ENCODE peak calls at places on chromosome 7, in six cellular contexts. X is transverse colon, L is gastrocnemius medialis, K is mammary epithelial cell, A is brain microvascular endothelial cell, M is heart right ventricle. R is an unnamed sample. For H3K27me3, the result is how much of the 10 kb centered on the place peaks cover.

GRCh38 chr7:101237206-101238067 is at the start of gene CLDN15:
- DNase-seq in L (peak), K (no peak), A (peak), M (peak), X (peak), R (peak)

GRCh38 chr7:76048668-76048988 is 722 bp downstream of the MDH2 start:
- DNase-seq in M (no peak), A (no peak), L (peak), X (peak), K (no peak), R (no peak)

GRCh38 chr7:140261522-140261921 is 84.7 kb upstream of the KDM7A start:
- DNase-seq in A (no peak), L (no peak), M (no peak), X (no peak), K (no peak), R (no peak)

GRCh38 chr7:42226354-42226941 is 10.6 kb downstream of the GLI3 start:
- DNase-seq in M (no peak), A (no peak), K (peak), L (no peak), X (no peak), R (no peak)

GRCh38 chr7:104137971-104138370 is 69.8 kb downstream of the ORC5 start:
- DNase-seq in L (no peak), K (peak), A (peak), M (no peak), X (no peak), R (no peak)

GRCh38 chr7:1940402-1940786 is 270.3 kb downstream of the ELFN1 start:
- DNase-seq in K (no peak), M (peak), X (peak), A (peak), L (peak), R (peak)

GRCh38 chr7:122415510-122415909 is 111.0 kb upstream of the FEZF1 start:
- DNase-seq in K (no peak), A (no peak), M (no peak), X (no peak), L (no peak), R (no peak)

GRCh38 chr7:36281945-36282727 is 107.5 kb upstream of the ANLN start:
- DNase-seq in A (peak), K (no peak), L (no peak), M (no peak), X (no peak), R (no peak)

GRCh38 chr7:131238260-131238940 is 89.3 kb upstream of the MKLN1 start:
- DNase-seq in L (no peak), X (no peak), K (peak), M (no peak), A (peak), R (no peak)

GRCh38 chr7:98657736-98658135 is 40.7 kb downstream of the NPTX2 start:
- DNase-seq in L (no peak), X (no peak), K (no peak), A (no peak), M (no peak), R (no peak)

GRCh38 chr7:81611040-81611439 is 158.8 kb downstream of the HGF start:
- DNase-seq in X (no peak), A (no peak), L (no peak), M (peak), K (no peak), R (no peak)

GRCh38 chr7:7109934-7110333 is 72.4 kb upstream of the C1GALT1 start:
- DNase-seq in M (no peak), X (no peak), L (no peak), A (no peak), K (no peak), R (no peak)

DNA sequence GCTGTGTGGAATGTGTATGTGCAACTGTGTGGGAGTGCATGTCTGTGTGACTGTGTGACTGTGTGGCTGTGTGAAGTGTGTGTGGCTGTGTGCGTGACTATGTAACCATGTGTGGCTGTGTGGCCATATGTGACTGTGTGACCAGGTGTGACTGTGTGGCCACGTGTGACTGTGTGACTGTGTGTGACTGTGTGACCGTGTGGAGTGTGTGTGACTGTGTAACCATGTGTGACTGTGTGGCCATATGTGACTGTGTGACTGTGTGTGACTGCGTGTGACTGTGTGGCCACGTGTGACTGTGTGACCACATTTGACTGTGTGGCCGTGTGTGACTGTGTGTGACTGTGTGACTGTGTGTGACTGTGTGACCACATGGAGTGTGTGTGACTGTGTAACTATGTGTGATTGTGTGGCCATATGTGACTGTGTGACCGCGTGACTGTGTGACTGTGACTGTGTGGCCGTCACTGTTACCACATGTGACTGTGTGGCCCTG is 502.9 kb downstream of the DNAJB6 start:
- DNase-seq in M (no peak), A (no peak), X (no peak), K (no peak), L (no peak), R (no peak)
- H3K4me3 ChIP-seq in M (no peak), A (no peak), X (no peak), K (no peak), L (no peak), R (no peak)

GRCh38 chr7:150716368-150716767 is at the start of gene GIMAP1:
- DNase-seq in X (peak), A (no peak), K (no peak), M (peak), L (no peak), R (peak)

GRCh38 chr7:150715738-150716137 is 675 bp upstream of the GIMAP1 start:
- DNase-seq in X (no peak), A (no peak), K (no peak), L (no peak), M (no peak), R (no peak)

GRCh38 chr7:150717821-150718420 is 1.5 kb downstream of the GIMAP1 start:
- DNase-seq in K (no peak), A (no peak), X (no peak), L (no peak), M (no peak), R (no peak)

GRCh38 chr7:150716939-150717338 is 526 bp downstream of the GIMAP1 start:
- DNase-seq in X (no peak), A (no peak), K (no peak), L (no peak), M (no peak), R (no peak)

DNA sequence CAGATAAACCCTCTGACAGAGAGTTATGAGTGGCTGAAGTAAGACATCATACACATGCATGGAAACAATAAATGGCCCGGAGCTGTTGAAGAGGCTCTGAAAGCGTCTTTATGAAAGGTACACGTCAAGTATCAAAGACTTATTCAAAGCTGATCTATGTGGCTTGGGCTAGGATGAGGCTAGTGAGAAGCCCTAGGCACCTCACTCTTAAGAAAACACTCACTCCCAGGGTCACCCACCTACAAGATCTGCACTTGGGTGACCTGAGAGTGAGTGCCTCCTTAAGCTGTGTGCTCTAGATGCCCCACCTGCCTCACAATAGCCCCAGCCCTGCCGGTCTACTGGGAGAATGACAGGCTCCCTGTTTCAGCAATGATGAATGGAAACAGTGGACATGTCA is 1.1 kb upstream of the GIMAP1 start:
- DNase-seq in M (no peak), A (no peak), L (no peak), K (no peak), X (no peak), R (no peak)
- TF ChIP-seq CTCF in M (no peak), A (no peak), L (no peak), K (no peak), X (no peak), R (no peak)

GRCh38 chr7:158740013-158740656 is 35.5 kb upstream of the NCAPG2 start:
- DNase-seq in X (peak), L (no peak), M (no peak), K (peak), A (peak), R (no peak)

GRCh38 chr7:158738841-158739240 is 34.2 kb upstream of the NCAPG2 start:
- DNase-seq in A (no peak), X (no peak), K (no peak), L (no peak), M (no peak), R (no peak)

GRCh38 chr7:158741294-158741666 is 36.7 kb upstream of the NCAPG2 start:
- DNase-seq in L (no peak), A (no peak), M (no peak), X (no peak), K (no peak), R (no peak)

GRCh38 chr7:158742065-158742821 is 37.6 kb upstream of the NCAPG2 start:
- DNase-seq in L (no peak), M (no peak), A (no peak), X (no peak), K (no peak), R (no peak)

GRCh38 chr7:158740657-158741293 is 36.2 kb upstream of the NCAPG2 start:
- DNase-seq in X (no peak), K (no peak), M (no peak), L (no peak), A (peak), R (peak)
- H3K27me3 ChIP-seq in X (under half), K (under half), M (under half), L (under half), A (under half), R (under half)

GRCh38 chr7:29565186-29565540 is 1.5 kb downstream of the PRR15 start:
- DNase-seq in X (no peak), M (no peak), K (no peak), L (no peak), A (no peak), R (no peak)
- H3K4me3 ChIP-seq in X (peak), M (peak), K (peak), L (peak), A (peak), R (peak)

GRCh38 chr7:28615091-28615490 is 202.8 kb downstream of the CREB5 start:
- DNase-seq in A (no peak), K (no peak), M (no peak), X (no peak), L (no peak), R (no peak)
- TF ChIP-seq CTCF in A (peak), K (no peak), M (peak), X (no peak), L (peak), R (no peak)

DNA sequence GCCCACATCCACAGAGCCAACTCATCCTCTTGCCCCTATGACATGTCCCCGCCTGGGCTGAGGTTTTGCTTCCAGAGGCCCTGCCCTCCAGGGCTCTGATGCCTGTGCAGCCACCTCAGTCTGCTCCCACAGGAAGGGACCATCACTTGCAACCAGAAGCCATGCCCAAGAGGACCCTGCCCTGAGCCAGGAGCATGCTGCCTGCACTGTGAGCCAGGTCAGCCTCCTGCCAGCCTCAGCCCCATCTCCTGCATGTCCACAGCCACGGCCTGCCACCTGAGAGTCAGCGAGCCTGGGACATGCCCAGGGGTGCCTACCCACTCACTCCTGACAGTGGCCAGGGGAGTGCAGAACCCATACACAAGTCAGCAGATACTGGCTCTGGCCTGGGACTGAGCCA is 6.6 kb upstream of the KCP start:
- DNase-seq in K (no peak), X (no peak), L (no peak), A (no peak), M (no peak), R (no peak)
- H3K27me3 ChIP-seq in K (under half), X (half or more), L (under half), A (half or more), M (half or more), R (under half)